ENCODE peak calls at places on chromosomes 3 and 15, in eight cellular contexts. N is small intestine; U is CD8-positive, alpha-beta memory T cell; X is mesendoderm; J is brain microvascular endothelial cell; P is tibial artery; S is HepG2; D is mesenchymal stem cell. B is an unnamed sample.

GRCh38 chr3:14440531-14441239 is 38.3 kb downstream of the SLC6A6 start:
- DNase-seq in D (no peak), N (no peak), X (peak; percentile 89), J (no peak), U (no peak), S (no peak), P (no peak), B (no peak)

GRCh38 chr15:99249270-99249817 is at the start of gene TTC23:
- DNase-seq in N (peak; percentile 73), X (peak; percentile 92), P (peak; percentile 29), U (no peak), D (peak; percentile 93), J (peak; percentile 85), S (peak; percentile 65), B (peak; percentile 36)

GRCh38 chr15:62133141-62133540 is 31.9 kb downstream of the C2CD4B start:
- DNase-seq in U (no peak), D (no peak), P (no peak), X (no peak), N (no peak), J (no peak), S (no peak), B (no peak)

GRCh38 chr3:120344349-120344748 is 4.8 kb downstream of the LRRC58 start:
- DNase-seq in P (no peak), X (no peak), N (no peak), S (peak; percentile 52), J (no peak), U (peak; percentile 68), D (peak; percentile 16), B (no peak)

GRCh38 chr15:37100109-37100873 is at the start of gene MEIS2:
- DNase-seq in N (peak; percentile 84), J (peak; percentile 79), S (peak; percentile 83), U (peak; percentile 31), P (peak; percentile 92), D (peak; percentile 96), X (peak; percentile 91), B (peak; percentile 98)

GRCh38 chr15:67744331-67745058 is 80.8 kb upstream of the SKOR1 start:
- DNase-seq in X (no peak), P (no peak), N (no peak), U (no peak), D (peak; percentile 11), J (no peak), S (no peak), B (no peak)

GRCh38 chr3:147419062-147419701 is 10.0 kb downstream of the ZIC1 start:
- DNase-seq in S (no peak), J (peak; percentile 94), N (no peak), P (no peak), X (peak; percentile 94), U (no peak), D (peak; percentile 18), B (no peak)

GRCh38 chr3:87788516-87788915 is 270.3 kb downstream of the CGGBP1 start:
- DNase-seq in N (no peak), U (no peak), D (no peak), S (no peak), X (no peak), P (no peak), J (no peak), B (no peak)

GRCh38 chr15:35394416-35394815 is 151.5 kb downstream of the DPH6 start:
- DNase-seq in D (peak; percentile 50), S (no peak), X (no peak), J (no peak), U (no peak), P (no peak), N (no peak), B (no peak)

GRCh38 chr15:37099321-37100108 is 834 bp downstream of the MEIS2 start:
- DNase-seq in X (peak; percentile 34), P (no peak), D (peak; percentile 59), U (no peak), N (peak; percentile 37), J (no peak), S (peak; percentile 66), B (peak; percentile 66)

GRCh38 chr15:31280831-31281216 is 45.8 kb upstream of the KLF13 start:
- DNase-seq in P (no peak), U (no peak), X (no peak), S (no peak), D (no peak), J (no peak), N (no peak), B (peak; percentile 11)

GRCh38 chr15:66115568-66116206 is 137.9 kb downstream of the MEGF11 start:
- DNase-seq in J (no peak), S (no peak), X (peak; percentile 58), N (peak; percentile 69), D (no peak), U (peak; percentile 59), P (no peak), B (no peak)

GRCh38 chr3:52570076-52570475 is 33.7 kb downstream of the UQCC5 start:
- DNase-seq in D (peak; percentile 3), P (no peak), S (no peak), J (peak; percentile 38), X (no peak), U (no peak), N (no peak), B (no peak)

GRCh38 chr15:27933562-27933961 is 165.6 kb downstream of the OCA2 start:
- DNase-seq in U (no peak), J (no peak), X (no peak), S (no peak), D (no peak), P (no peak), N (no peak), B (no peak)

GRCh38 chr15:67838789-67839332 is 984 bp downstream of the RNU6-1 start:
- DNase-seq in D (peak; percentile 60), X (peak; percentile 92), U (no peak), P (peak; percentile 67), J (no peak), S (peak; percentile 56), N (peak; percentile 62), B (no peak)

GRCh38 chr15:42082832-42083604 is 11.3 kb downstream of the PLA2G4D start:
- DNase-seq in X (no peak), D (no peak), S (no peak), U (no peak), N (no peak), P (no peak), J (no peak), B (no peak)

GRCh38 chr15:52013151-52013791 is 5.7 kb upstream of the MAPK6 start:
- DNase-seq in P (no peak), S (no peak), X (no peak), N (no peak), U (no peak), J (peak; percentile 12), D (peak; percentile 80), B (no peak)

GRCh38 chr3:18223591-18224338 is 201.4 kb downstream of the SATB1 start:
- DNase-seq in D (no peak), J (no peak), N (no peak), P (no peak), X (no peak), U (peak; percentile 1), S (no peak), B (no peak)

GRCh38 chr3:38990621-38991020 is 61.1 kb downstream of the SCN11A start:
- DNase-seq in S (no peak), X (no peak), J (no peak), P (no peak), N (no peak), U (no peak), D (peak; percentile 56), B (no peak)

GRCh38 chr3:164912916-164913315 is 165.4 kb downstream of the SI start:
- DNase-seq in N (no peak), X (no peak), U (no peak), P (no peak), J (no peak), S (no peak), D (no peak), B (no peak)

GRCh38 chr3:134709563-134710312 is 58.9 kb upstream of the KY start:
- DNase-seq in J (no peak), U (no peak), X (peak; percentile 30), S (no peak), P (no peak), N (no peak), D (no peak), B (peak; percentile 21)

GRCh38 chr15:36644156-36644896 is 64.9 kb downstream of the CDIN1 start:
- DNase-seq in S (no peak), J (no peak), U (no peak), D (no peak), P (no peak), N (no peak), X (no peak), B (no peak)

GRCh38 chr3:185215873-185216586 is 37.8 kb downstream of the EHHADH start:
- DNase-seq in N (peak; percentile 29), S (peak; percentile 14), P (no peak), U (no peak), X (peak; percentile 26), D (peak; percentile 32), J (no peak), B (no peak)
- H3K4me3 ChIP-seq in N (no peak overlapping the region), S (no peak overlapping the region), P (peak overlapping the region; percentile 45), U (no peak overlapping the region), X (no peak overlapping the region), D (peak overlapping the region; percentile 39), J (peak overlapping the region; percentile 32), B (no peak overlapping the region)

DNA sequence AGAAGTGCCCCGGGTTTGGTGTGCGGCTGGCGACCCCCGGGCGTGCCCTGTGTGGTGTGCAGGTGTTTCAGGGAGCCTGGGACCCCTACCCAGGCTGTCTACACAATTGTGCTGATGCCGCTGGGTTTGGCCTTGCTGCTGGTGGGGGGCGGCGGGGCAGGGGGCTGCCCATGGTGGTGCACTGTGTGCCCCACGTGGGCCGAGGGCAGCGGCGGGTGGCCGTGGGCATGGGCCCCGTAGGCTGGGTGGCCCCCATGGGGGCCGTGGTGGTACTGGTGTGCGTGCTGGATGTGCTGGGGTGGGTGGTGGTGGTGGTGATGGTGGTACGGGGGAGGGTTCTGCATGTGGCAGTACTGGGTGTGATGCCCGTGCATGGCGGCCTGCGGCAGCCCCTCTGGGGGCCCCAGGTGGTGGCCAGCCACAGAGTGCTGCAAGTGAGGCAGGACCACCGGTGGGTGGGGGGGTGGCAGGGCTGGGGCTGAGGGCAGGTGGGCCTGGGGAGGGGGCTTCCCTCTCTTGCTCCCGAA is 59.6 kb upstream of the RPL32 start:
- DNase-seq in D (no peak), U (no peak), J (no peak), N (no peak), P (no peak), X (no peak), S (no peak), B (no peak)
- H3K36me3 ChIP-seq in D (peaks cover 41% of the 10 kb centered on the region), U (peaks cover 8% of the 10 kb centered on the region), J (peaks cover 8% of the 10 kb centered on the region), N (no peaks in the 10 kb centered on the region), P (peaks cover 59% of the 10 kb centered on the region), X (no peaks in the 10 kb centered on the region), S (peaks cover 59% of the 10 kb centered on the region), B (no peaks in the 10 kb centered on the region)

GRCh38 chr3:190322604-190323240 is 476 bp upstream of the CLDN1 start:
- DNase-seq in J (peak; percentile 11), U (no peak), P (no peak), X (no peak), S (no peak), D (peak; percentile 43), N (no peak), B (peak; percentile 65)
- H3K4me3 ChIP-seq in J (peak overlapping the region; percentile 67), U (no peak overlapping the region), P (peak overlapping the region; percentile 69), X (no peak overlapping the region), S (peak overlapping the region; percentile 92), D (peak overlapping the region; percentile 75), N (no peak overlapping the region), B (peak overlapping the region; percentile 60)

DNA sequence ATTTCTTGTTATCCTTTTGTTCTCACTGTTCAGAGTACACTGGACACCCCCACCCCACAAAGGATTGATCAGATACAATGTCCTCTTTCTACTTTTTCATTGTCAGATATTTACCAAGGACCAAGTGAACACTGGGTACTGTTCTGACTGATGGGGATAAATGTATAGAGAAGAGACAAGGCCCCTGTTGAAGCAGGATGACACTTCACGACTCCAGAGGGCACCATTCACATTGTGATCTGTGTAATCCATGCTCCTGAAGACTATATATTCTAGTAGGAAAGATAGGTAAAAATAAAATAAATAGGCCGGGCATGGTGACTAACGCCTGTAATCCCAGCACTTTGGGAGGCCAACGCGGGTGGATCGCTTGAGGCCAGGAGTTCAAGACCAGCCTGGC is 7.2 kb upstream of the CRYGS start:
- DNase-seq in S (no peak), P (no peak), D (no peak), J (no peak), U (no peak), N (peak; percentile 9), X (no peak), B (no peak)
- H3K36me3 ChIP-seq in S (peaks cover 19% of the 10 kb centered on the region), P (peaks cover 64% of the 10 kb centered on the region), D (peaks cover 77% of the 10 kb centered on the region), J (peaks cover 21% of the 10 kb centered on the region), U (peaks cover 20% of the 10 kb centered on the region), N (peaks cover 11% of the 10 kb centered on the region), X (no peaks in the 10 kb centered on the region), B (no peaks in the 10 kb centered on the region)

B was measured in uterus.